ENCODE peak calls at places on chromosome 2, in nine cellular contexts. K is NCI-H1930; X is kidney tubule cell; H is SK-N-MC; J is activated CD8-positive, alpha-beta memory T cell treated with anti-CD3 and anti-CD28 coated beads for 4 hours; W is EH; G is tibial artery; A is mammary epithelial cell; T is SJSA1. B is an unnamed sample.

GRCh38 chr2:193783681-193784080 is 1588.9 kb upstream of the TMEFF2 start:
- DNase-seq in K (no peak), X (no peak), H (no peak), J (no peak), W (no peak), G (no peak), A (no peak), T (no peak), B (no peak)

GRCh38 chr2:46167924-46168323 is 129.3 kb upstream of the EPAS1 start:
- DNase-seq in K (no peak), X (peak; percentile 16), H (no peak), J (no peak), W (peak; percentile 78), G (no peak), A (no peak), T (no peak), B (peak; percentile 32)

GRCh38 chr2:128808462-128809255 is 490.0 kb upstream of the HS6ST1 start:
- DNase-seq in K (no peak), X (peak; percentile 28), H (no peak), J (no peak), W (no peak), G (no peak), A (peak; percentile 90), T (no peak), B (peak; percentile 42)

GRCh38 chr2:55768991-55769390 is 75.3 kb upstream of the PNPT1 start:
- DNase-seq in K (no peak), X (no peak), H (no peak), J (no peak), W (peak; percentile 32), G (no peak), A (peak; percentile 66), T (no peak), B (no peak)

GRCh38 chr2:149902104-149902503 is 314.5 kb upstream of the MMADHC start:
- DNase-seq in K (no peak), X (no peak), H (no peak), J (no peak), W (peak; percentile 10), G (peak; percentile 76), A (no peak), T (no peak), B (no peak)

GRCh38 chr2:77813614-77814013 is 291.4 kb upstream of the LRRTM4 start:
- DNase-seq in K (no peak), X (peak; percentile 1), H (no peak), J (no peak), W (no peak), G (no peak), A (no peak), T (no peak), B (no peak)

GRCh38 chr2:227890495-227891079 is 19.2 kb downstream of the DAW1 start:
- DNase-seq in K (peak; percentile 53), X (peak; percentile 63), H (peak; percentile 80), J (no peak), W (peak; percentile 59), G (no peak), A (peak; percentile 42), T (no peak), B (no peak)

GRCh38 chr2:227703961-227704360 is 13.9 kb downstream of the SLC19A3 start:
- DNase-seq in K (no peak), X (peak; percentile 26), H (no peak), J (no peak), W (peak; percentile 50), G (no peak), A (peak; percentile 39), T (no peak), B (peak; percentile 73)

GRCh38 chr2:11833601-11834000 is 87.2 kb downstream of the LPIN1 start:
- DNase-seq in K (no peak), X (peak; percentile 64), H (peak; percentile 24), J (no peak), W (peak; percentile 93), G (no peak), A (no peak), T (no peak), B (no peak)

GRCh38 chr2:35714883-35715282 is 640.7 kb upstream of the CRIM1 start:
- DNase-seq in K (no peak), X (no peak), H (no peak), J (no peak), W (no peak), G (no peak), A (no peak), T (no peak), B (no peak)

GRCh38 chr2:237223208-237223861 is 137.6 kb downstream of the COPS8 start:
- DNase-seq in K (no peak), X (peak; percentile 94), H (no peak), J (no peak), W (peak; percentile 99), G (peak; percentile 94), A (peak; percentile 90), T (peak; percentile 95), B (peak; percentile 71)

GRCh38 chr2:42944744-42945415 is 152.5 kb upstream of the HAAO start:
- DNase-seq in K (no peak), X (peak; percentile 34), H (no peak), J (no peak), W (peak; percentile 72), G (no peak), A (peak; percentile 59), T (no peak), B (no peak)

GRCh38 chr2:204576580-204576979 is 31.3 kb downstream of the PARD3B start:
- DNase-seq in K (no peak), X (no peak), H (no peak), J (no peak), W (no peak), G (no peak), A (no peak), T (no peak), B (no peak)

GRCh38 chr2:45167885-45168284 is 158.6 kb upstream of the SIX2 start:
- DNase-seq in K (no peak), X (no peak), H (no peak), J (no peak), W (no peak), G (no peak), A (no peak), T (no peak), B (no peak)

GRCh38 chr2:68225119-68225632 is 27.2 kb downstream of the PPP3R1 start:
- DNase-seq in K (no peak), X (peak; percentile 57), H (no peak), J (no peak), W (peak; percentile 39), G (no peak), A (peak; percentile 57), T (no peak), B (no peak)

GRCh38 chr2:54601339-54601738 is 122.1 kb upstream of the EML6 start:
- DNase-seq in K (no peak), X (peak; percentile 99), H (no peak), J (no peak), W (peak; percentile 52), G (no peak), A (no peak), T (no peak), B (no peak)

GRCh38 chr2:127196549-127196948 is 23.6 kb downstream of the CYP27C1 start:
- DNase-seq in K (no peak), X (no peak), H (no peak), J (no peak), W (no peak), G (no peak), A (no peak), T (no peak), B (no peak)

GRCh38 chr2:176130917-176131616 is 1.6 kb downstream of the HOXD8 start:
- DNase-seq in K (no peak), X (no peak), H (no peak), J (no peak), W (no peak), G (no peak), A (no peak), T (no peak), B (no peak)